ENCODE peak calls at places on chromosomes 6 and 20, in five cellular contexts. One of them, this sample, is unnamed.

GRCh38 chr20:13012886-13013285 is 4.1 kb downstream of the SPTLC3 start:
- DNase-seq in thoracic aorta: no peak
- DNase-seq in endothelial cell of umbilical vein: no peak
- DNase-seq in brain microvascular endothelial cell: no peak
- DNase-seq in right lobe of liver: no peak
- DNase-seq in this sample: no peak

GRCh38 chr6:2626381-2626780 is 124.3 kb downstream of the MYLK4 start:
- DNase-seq in thoracic aorta: no peak
- DNase-seq in endothelial cell of umbilical vein: no peak
- DNase-seq in brain microvascular endothelial cell: peak; percentile 63
- DNase-seq in right lobe of liver: no peak
- DNase-seq in this sample: no peak

GRCh38 chr20:33653218-33653899 is 8.8 kb upstream of the C20orf144 start:
- DNase-seq in thoracic aorta: no peak
- DNase-seq in endothelial cell of umbilical vein: peak; percentile 67
- DNase-seq in brain microvascular endothelial cell: no peak
- DNase-seq in right lobe of liver: no peak
- DNase-seq in this sample: peak; percentile 39

GRCh38 chr6:111550195-111550594 is 55.5 kb downstream of the TRAF3IP2 start:
- DNase-seq in thoracic aorta: no peak
- DNase-seq in endothelial cell of umbilical vein: no peak
- DNase-seq in brain microvascular endothelial cell: no peak
- DNase-seq in right lobe of liver: no peak
- DNase-seq in this sample: no peak

GRCh38 chr6:82908661-82909060 is 157.0 kb downstream of the UBE3D start:
- DNase-seq in thoracic aorta: no peak
- DNase-seq in endothelial cell of umbilical vein: no peak
- DNase-seq in brain microvascular endothelial cell: no peak
- DNase-seq in right lobe of liver: no peak
- DNase-seq in this sample: peak; percentile 27

GRCh38 chr20:64196831-64197418 is 32.7 kb downstream of the MYT1 start:
- DNase-seq in thoracic aorta: no peak
- DNase-seq in endothelial cell of umbilical vein: no peak
- DNase-seq in brain microvascular endothelial cell: no peak
- DNase-seq in right lobe of liver: no peak
- DNase-seq in this sample: no peak

GRCh38 chr6:108914235-108915022 is 66.2 kb downstream of the ARMC2 start:
- DNase-seq in thoracic aorta: no peak
- DNase-seq in endothelial cell of umbilical vein: no peak
- DNase-seq in brain microvascular endothelial cell: no peak
- DNase-seq in right lobe of liver: no peak
- DNase-seq in this sample: no peak

GRCh38 chr20:17990278-17990972 is 21.6 kb downstream of the MGME1 start:
- DNase-seq in thoracic aorta: no peak
- DNase-seq in endothelial cell of umbilical vein: no peak
- DNase-seq in brain microvascular endothelial cell: no peak
- DNase-seq in right lobe of liver: no peak
- DNase-seq in this sample: no peak

GRCh38 chr20:12617076-12617475 is 391.7 kb upstream of the SPTLC3 start:
- DNase-seq in thoracic aorta: no peak
- DNase-seq in endothelial cell of umbilical vein: no peak
- DNase-seq in brain microvascular endothelial cell: no peak
- DNase-seq in right lobe of liver: no peak
- DNase-seq in this sample: no peak

GRCh38 chr20:59010995-59011873 is 4.2 kb upstream of the CTSZ start:
- DNase-seq in thoracic aorta: no peak
- DNase-seq in endothelial cell of umbilical vein: peak; percentile 98
- DNase-seq in brain microvascular endothelial cell: peak; percentile 93
- DNase-seq in right lobe of liver: peak; percentile 36
- DNase-seq in this sample: peak; percentile 80

GRCh38 chr20:32455171-32455900 is 97.2 kb downstream of the ASXL1 start:
- DNase-seq in thoracic aorta: no peak
- DNase-seq in endothelial cell of umbilical vein: no peak
- DNase-seq in brain microvascular endothelial cell: no peak
- DNase-seq in right lobe of liver: no peak
- DNase-seq in this sample: no peak

GRCh38 chr6:106516629-106517028 is 112.7 kb downstream of the RTN4IP1 start:
- DNase-seq in thoracic aorta: no peak
- DNase-seq in endothelial cell of umbilical vein: no peak
- DNase-seq in brain microvascular endothelial cell: no peak
- DNase-seq in right lobe of liver: no peak
- DNase-seq in this sample: no peak

GRCh38 chr6:154857529-154857928 is 124.3 kb downstream of the SCAF8 start:
- DNase-seq in thoracic aorta: no peak
- DNase-seq in endothelial cell of umbilical vein: no peak
- DNase-seq in brain microvascular endothelial cell: no peak
- DNase-seq in right lobe of liver: no peak
- DNase-seq in this sample: no peak

GRCh38 chr20:17925300-17925939 is 43.2 kb downstream of the SNX5 start:
- DNase-seq in thoracic aorta: no peak
- DNase-seq in endothelial cell of umbilical vein: no peak
- DNase-seq in brain microvascular endothelial cell: no peak
- DNase-seq in right lobe of liver: peak; percentile 86
- DNase-seq in this sample: no peak

GRCh38 chr6:11653028-11653583 is 115.6 kb downstream of the TMEM170B start:
- DNase-seq in thoracic aorta: no peak
- DNase-seq in endothelial cell of umbilical vein: peak; percentile 97
- DNase-seq in brain microvascular endothelial cell: peak; percentile 99
- DNase-seq in right lobe of liver: no peak
- DNase-seq in this sample: peak; percentile 57

GRCh38 chr20:47238780-47239769 is 117.4 kb downstream of the ZMYND8 start:
- DNase-seq in thoracic aorta: no peak
- DNase-seq in endothelial cell of umbilical vein: no peak
- DNase-seq in brain microvascular endothelial cell: no peak
- DNase-seq in right lobe of liver: no peak
- DNase-seq in this sample: no peak
- H3K36me3 ChIP-seq in thoracic aorta: peaks cover 26% of the 10 kb centered on the region
- H3K36me3 ChIP-seq in endothelial cell of umbilical vein: peaks cover 21% of the 10 kb centered on the region
- H3K36me3 ChIP-seq in brain microvascular endothelial cell: peaks cover 32% of the 10 kb centered on the region
- H3K36me3 ChIP-seq in right lobe of liver: no peaks in the 10 kb centered on the region
- H3K36me3 ChIP-seq in this sample: peaks cover 36% of the 10 kb centered on the region

GRCh38 chr20:575230-575629 is 31.6 kb upstream of the CSNK2A1 start:
- DNase-seq in thoracic aorta: no peak
- DNase-seq in endothelial cell of umbilical vein: no peak
- DNase-seq in brain microvascular endothelial cell: no peak
- DNase-seq in right lobe of liver: no peak
- DNase-seq in this sample: no peak

GRCh38 chr20:574297-574942 is 30.8 kb upstream of the CSNK2A1 start:
- DNase-seq in thoracic aorta: no peak
- DNase-seq in endothelial cell of umbilical vein: peak; percentile 70
- DNase-seq in brain microvascular endothelial cell: no peak
- DNase-seq in right lobe of liver: no peak
- DNase-seq in this sample: no peak

GRCh38 chr20:573414-574296 is 30.1 kb upstream of the CSNK2A1 start:
- DNase-seq in thoracic aorta: no peak
- DNase-seq in endothelial cell of umbilical vein: no peak
- DNase-seq in brain microvascular endothelial cell: no peak
- DNase-seq in right lobe of liver: no peak
- DNase-seq in this sample: no peak

GRCh38 chr20:576156-576555 is 32.6 kb upstream of the CSNK2A1 start:
- DNase-seq in thoracic aorta: no peak
- DNase-seq in endothelial cell of umbilical vein: peak; percentile 40
- DNase-seq in brain microvascular endothelial cell: no peak
- DNase-seq in right lobe of liver: no peak
- DNase-seq in this sample: no peak

DNA sequence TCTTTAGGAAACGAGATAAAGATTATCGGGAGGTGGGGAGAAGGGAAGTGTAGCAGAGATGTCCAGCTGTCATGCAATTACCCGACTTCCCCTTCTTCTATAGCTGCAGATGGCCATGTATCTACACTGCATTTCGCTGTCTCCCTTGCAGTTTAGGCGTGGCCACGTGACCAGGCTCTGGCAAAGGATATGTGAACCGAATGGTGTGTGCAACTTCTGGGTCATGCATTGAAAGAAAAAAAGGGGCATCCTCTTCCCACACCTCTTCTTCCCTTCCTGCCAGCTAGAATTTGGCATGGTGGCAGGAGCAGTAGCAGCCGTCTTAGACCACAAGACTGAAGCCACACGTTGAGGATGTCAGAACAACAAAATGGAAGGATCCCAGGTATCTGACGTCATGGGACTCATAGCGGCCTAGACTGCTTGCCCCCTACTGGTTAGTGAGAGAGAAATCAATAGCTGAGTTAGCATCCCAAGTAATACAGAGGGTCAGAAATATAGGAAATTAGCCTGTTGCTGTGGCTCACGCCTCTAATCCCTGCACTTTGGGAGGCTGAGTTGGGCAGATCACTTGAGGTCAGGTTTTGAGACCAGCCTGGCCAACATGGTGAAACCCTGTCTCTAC is 32.8 kb downstream of the TCF15 start:
- DNase-seq in thoracic aorta: no peak
- DNase-seq in endothelial cell of umbilical vein: peak; percentile 71
- DNase-seq in brain microvascular endothelial cell: no peak
- DNase-seq in right lobe of liver: no peak
- DNase-seq in this sample: peak; percentile 17
- TF ChIP-seq CTCF in thoracic aorta: no peak
- TF ChIP-seq CTCF in endothelial cell of umbilical vein: peak; percentile 25
- TF ChIP-seq CTCF in brain microvascular endothelial cell: peak; percentile 63
- TF ChIP-seq CTCF in right lobe of liver: no peak
- TF ChIP-seq CTCF in this sample: peak; percentile 22

DNA sequence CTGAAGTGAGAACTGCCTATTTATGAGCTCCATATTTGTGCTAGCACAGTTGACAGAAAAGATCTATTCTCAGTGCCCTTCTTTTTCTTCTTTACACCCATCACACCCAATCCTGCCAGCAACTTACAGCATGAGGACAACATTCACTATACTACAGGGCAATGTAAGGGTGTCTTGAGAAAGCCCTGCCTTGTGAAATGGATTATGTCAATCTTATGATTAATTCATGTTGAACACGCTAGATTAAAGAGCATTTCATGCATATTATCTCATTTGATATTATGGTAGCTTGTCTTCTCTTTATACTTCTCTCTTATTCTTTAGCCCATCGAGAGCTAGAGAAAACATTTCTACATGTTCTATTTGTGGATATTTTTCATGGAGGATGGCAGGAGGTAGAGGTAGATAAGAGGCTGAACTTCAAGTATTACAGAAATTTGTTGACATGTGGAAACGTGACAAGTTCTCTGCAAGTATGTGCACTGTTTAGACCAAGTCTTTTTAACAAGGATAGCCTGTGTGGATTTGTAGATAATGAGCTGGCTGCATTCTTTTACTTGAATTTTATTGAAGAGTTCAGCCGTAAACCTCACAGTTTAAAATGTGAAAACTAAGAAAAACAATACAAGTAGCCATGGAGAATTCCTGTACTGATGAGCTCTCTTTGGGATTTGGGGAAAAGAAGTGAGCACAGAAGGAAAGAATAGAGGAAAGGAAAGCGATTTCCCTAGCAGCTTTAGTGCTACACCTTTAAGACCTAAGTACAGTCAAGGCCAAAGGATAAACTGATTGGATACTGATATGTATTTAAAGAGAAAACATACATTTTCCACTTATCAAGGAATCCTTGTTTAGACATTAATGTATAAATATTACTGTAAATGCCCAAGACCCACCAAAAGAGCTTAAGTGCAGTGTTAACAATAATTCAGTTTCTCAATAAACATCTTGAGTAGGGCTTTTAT is 212.1 kb downstream of the ARHGAP18 start:
- DNase-seq in thoracic aorta: no peak
- DNase-seq in endothelial cell of umbilical vein: no peak
- DNase-seq in brain microvascular endothelial cell: no peak
- DNase-seq in right lobe of liver: no peak
- DNase-seq in this sample: peak; percentile 68
- H3K36me3 ChIP-seq in thoracic aorta: peaks cover 5% of the 10 kb centered on the region
- H3K36me3 ChIP-seq in endothelial cell of umbilical vein: no peaks in the 10 kb centered on the region
- H3K36me3 ChIP-seq in brain microvascular endothelial cell: no peaks in the 10 kb centered on the region
- H3K36me3 ChIP-seq in right lobe of liver: no peaks in the 10 kb centered on the region
- H3K36me3 ChIP-seq in this sample: no peaks in the 10 kb centered on the region

GRCh38 chr6:66403965-66404364 is 696.9 kb upstream of the EYS start:
- DNase-seq in thoracic aorta: no peak
- DNase-seq in endothelial cell of umbilical vein: no peak
- DNase-seq in brain microvascular endothelial cell: no peak
- DNase-seq in right lobe of liver: no peak
- DNase-seq in this sample: no peak
- TF ChIP-seq CTCF in thoracic aorta: no peak
- TF ChIP-seq CTCF in endothelial cell of umbilical vein: no peak
- TF ChIP-seq CTCF in brain microvascular endothelial cell: no peak
- TF ChIP-seq CTCF in right lobe of liver: no peak
- TF ChIP-seq CTCF in this sample: no peak